ENCODE peak calls at places on chromosome 22, in eight cellular contexts. A is psoas muscle, R is fibroblast of pulmonary artery, Y is HTR-8/SVneo, L is cardiac muscle cell, B is endothelial cell, S is cardiac fibroblast, F is WERI-Rb-1. X is an unnamed sample.

GRCh38 chr22:45963821-45964220 is 13.1 kb downstream of the WNT7B start:
- DNase-seq in A (no peak), R (no peak), Y (no peak), L (no peak), B (no peak), S (no peak), F (no peak), X (no peak)

GRCh38 chr22:46586123-46586519 is 34.1 kb upstream of the GRAMD4 start:
- DNase-seq in A (peak; percentile 25), R (no peak), Y (no peak), L (no peak), B (no peak), S (no peak), F (no peak), X (no peak)

GRCh38 chr22:49975543-49976389 is 15.2 kb downstream of the PIM3 start:
- DNase-seq in A (peak; percentile 58), R (no peak), Y (no peak), L (peak; percentile 33), B (peak; percentile 11), S (no peak), F (no peak), X (no peak)

GRCh38 chr22:36928181-36928580 is 14.8 kb downstream of the CSF2RB start:
- DNase-seq in A (no peak), R (no peak), Y (no peak), L (no peak), B (no peak), S (no peak), F (no peak), X (no peak)

GRCh38 chr22:25453058-25453457 is 111.4 kb upstream of the GRK3 start:
- DNase-seq in A (no peak), R (no peak), Y (no peak), L (no peak), B (no peak), S (no peak), F (no peak), X (no peak)

GRCh38 chr22:50439314-50440250 is 35.3 kb downstream of the SBF1 start:
- DNase-seq in A (peak; percentile 51), R (no peak), Y (no peak), L (no peak), B (no peak), S (no peak), F (no peak), X (no peak)

GRCh38 chr22:17243524-17243923 is 24.3 kb upstream of the ADA2 start:
- DNase-seq in A (no peak), R (no peak), Y (no peak), L (no peak), B (no peak), S (no peak), F (no peak), X (no peak)

GRCh38 chr22:44701187-44701586 is 817 bp upstream of the PRR5 start:
- DNase-seq in A (no peak), R (no peak), Y (no peak), L (no peak), B (no peak), S (no peak), F (no peak), X (no peak)

GRCh38 chr22:45516923-45517675 is 14.4 kb downstream of the FBLN1 start:
- DNase-seq in A (no peak), R (no peak), Y (no peak), L (peak; percentile 42), B (no peak), S (no peak), F (no peak), X (no peak)

GRCh38 chr22:27311666-27312566 is 489.6 kb downstream of the MN1 start:
- DNase-seq in A (no peak), R (no peak), Y (no peak), L (peak; percentile 52), B (no peak), S (no peak), F (no peak), X (no peak)

GRCh38 chr22:41446057-41446501 is 522 bp downstream of the TOB2 start:
- DNase-seq in A (peak; percentile 65), R (no peak), Y (no peak), L (no peak), B (peak; percentile 27), S (no peak), F (no peak), X (no peak)

GRCh38 chr22:38467904-38468760 is at the start of gene KDELR3:
- DNase-seq in A (peak; percentile 73), R (peak; percentile 74), Y (peak; percentile 72), L (peak; percentile 85), B (peak; percentile 47), S (peak; percentile 83), F (no peak), X (no peak)

GRCh38 chr22:41021655-41022454 is 70.5 kb upstream of the EP300 start:
- DNase-seq in A (peak; percentile 88), R (peak; percentile 47), Y (peak; percentile 73), L (peak; percentile 72), B (peak; percentile 58), S (peak; percentile 69), F (peak; percentile 76), X (no peak)

X was measured in kidney epithelial cell.